ENCODE peak calls at places on chromosome 14, in four cellular contexts. W is mesendoderm, B is neuronal stem cell, P is astrocyte. A is an unnamed sample.
A peak's percentile ranks its signal among the peaks of the same experiment; 100 is the strongest.

GRCh38 chr14:95040723-95041476 is 116.4 kb downstream of the DICER1 start:
- DNase-seq in W (no peak), B (no peak), P (no peak), A (no peak)

GRCh38 chr14:87380054-87380453 is 612.9 kb downstream of the GALC start:
- DNase-seq in B (no peak), P (no peak), W (no peak), A (no peak)

GRCh38 chr14:77105118-77105517 is 7.1 kb downstream of the CIPC start:
- DNase-seq in P (no peak), W (peak; percentile 57), B (no peak), A (no peak)

GRCh38 chr14:59306775-59307174 is 118.3 kb downstream of the DAAM1 start:
- DNase-seq in W (peak; percentile 32), B (no peak), P (peak; percentile 80), A (no peak)

GRCh38 chr14:79573486-79573885 is 637.8 kb downstream of the DIO2 start:
- DNase-seq in P (peak; percentile 93), B (no peak), W (no peak), A (no peak)

GRCh38 chr14:106872619-106873446 is 1346.5 kb downstream of the TMEM121 start:
- DNase-seq in P (no peak), B (no peak), W (no peak), A (peak; percentile 49)

GRCh38 chr14:83842536-83842935 is 1687.4 kb upstream of the FLRT2 start:
- DNase-seq in B (no peak), W (no peak), P (no peak), A (no peak)

GRCh38 chr14:45838597-45838996 is 585.6 kb upstream of the MIS18BP1 start:
- DNase-seq in P (no peak), W (peak; percentile 22), B (no peak), A (no peak)

GRCh38 chr14:81450100-81450531 is 50.0 kb upstream of the STON2 start:
- DNase-seq in P (peak; percentile 32), B (no peak), W (peak; percentile 90), A (peak; percentile 86)

GRCh38 chr14:92633274-92633616 is 115.2 kb downstream of the LGMN start:
- DNase-seq in P (no peak), W (no peak), B (no peak), A (no peak)

GRCh38 chr14:37810094-37810801 is 214.8 kb downstream of the TTC6 start:
- DNase-seq in W (peak; percentile 64), P (no peak), B (no peak), A (no peak)

GRCh38 chr14:28949503-28949902 is 182.9 kb downstream of the FOXG1 start:
- DNase-seq in P (no peak), W (no peak), B (no peak), A (no peak)

GRCh38 chr14:75653563-75653962 is 7.1 kb downstream of the ERG28 start:
- DNase-seq in W (no peak), B (no peak), P (no peak), A (no peak)
- H3K27ac ChIP-seq in W (no peak overlapping the region), B (no peak overlapping the region), P (no peak overlapping the region), A (no peak overlapping the region)

DNA sequence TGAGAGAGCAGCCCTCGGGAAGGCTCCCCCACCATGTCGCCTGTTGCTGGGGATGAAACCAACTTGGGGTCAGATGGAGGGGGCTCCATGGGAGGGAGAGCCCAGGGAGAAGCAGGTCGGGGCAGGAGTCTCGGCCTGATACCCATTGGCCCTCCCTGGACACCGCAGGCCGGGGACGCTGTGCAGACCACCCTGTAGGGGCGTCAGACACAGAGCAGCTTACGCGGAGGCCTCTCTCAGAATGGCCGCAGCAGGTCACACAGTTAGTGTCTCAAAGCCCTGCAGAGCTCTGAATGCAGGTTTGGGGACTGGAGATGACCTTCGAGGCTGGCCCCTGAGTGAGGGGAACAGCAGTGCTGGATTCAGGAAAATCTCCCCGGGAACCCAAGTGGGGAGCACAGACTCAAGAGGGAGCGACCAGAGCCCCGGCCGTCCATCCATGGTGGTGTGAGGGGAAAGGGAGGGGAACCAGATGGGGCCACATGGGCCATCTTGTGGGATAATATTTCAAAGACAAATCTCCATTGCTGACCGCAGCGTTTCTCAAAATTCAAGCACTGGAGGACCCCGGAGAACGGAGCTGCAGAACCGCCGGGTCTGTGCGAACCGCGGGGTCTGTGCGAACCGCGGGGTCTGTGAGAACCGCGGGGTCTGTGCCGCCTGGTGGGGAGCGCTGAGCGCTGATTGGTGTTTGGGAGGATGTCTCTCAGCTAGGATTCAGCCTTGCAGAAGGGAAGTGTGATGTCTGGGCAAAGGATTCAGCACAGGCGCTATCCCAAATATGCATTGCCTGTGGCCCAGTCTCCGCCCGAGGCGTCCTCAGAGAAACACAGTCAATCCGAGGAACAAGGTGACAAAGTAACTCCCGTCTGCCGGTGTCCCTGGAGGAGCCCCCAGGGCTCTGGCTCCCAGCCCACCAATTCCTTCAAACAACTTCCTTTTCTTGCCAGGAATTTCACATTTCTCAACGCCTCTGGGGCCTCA is 324.4 kb upstream of the RTL1 start:
- DNase-seq in P (no peak), B (no peak), W (peak; percentile 40), A (no peak)
- H3K27me3 ChIP-seq in P (peaks cover 8% of the 10 kb centered on the region), B (no peaks in the 10 kb centered on the region), W (no peaks in the 10 kb centered on the region), A (no peaks in the 10 kb centered on the region)

DNA sequence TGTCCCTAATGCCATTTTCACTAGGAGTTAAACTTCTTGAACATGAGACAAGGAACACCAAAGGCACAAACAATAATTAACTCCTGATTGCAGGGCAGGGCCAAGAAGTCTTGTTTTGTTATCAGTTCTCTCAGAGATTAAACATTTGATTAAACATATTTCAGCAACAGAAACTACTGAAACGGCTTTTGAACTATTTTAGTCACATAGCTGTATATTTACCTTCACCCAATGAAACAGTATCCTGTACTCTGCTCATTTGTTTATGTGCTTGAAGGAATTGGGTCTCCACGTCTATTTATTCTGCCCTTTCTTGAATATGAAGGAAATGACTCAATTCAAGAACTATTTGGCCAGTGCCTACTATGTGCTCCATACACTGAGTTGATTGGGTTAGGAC is 51.3 kb upstream of the PTCSC3 start:
- DNase-seq in W (no peak), P (peak; percentile 27), B (no peak), A (no peak)
- H3K27ac ChIP-seq in W (no peak overlapping the region), P (no peak overlapping the region), B (no peak overlapping the region), A (no peak overlapping the region)

GRCh38 chr14:61532818-61533217 is 162.5 kb upstream of the HIF1A start:
- DNase-seq in P (no peak), W (no peak), B (no peak), A (no peak)
- H3K27me3 ChIP-seq in P (no peaks in the 10 kb centered on the region), W (no peaks in the 10 kb centered on the region), B (peaks cover under 1% of the 10 kb centered on the region), A (no peaks in the 10 kb centered on the region)

GRCh38 chr14:24179961-24180726 is 8.3 kb downstream of the REC8 start:
- DNase-seq in B (no peak), P (peak; percentile 88), W (no peak), A (no peak)
- H3K27ac ChIP-seq in B (no peak overlapping the region), P (peak overlapping the region; percentile 18), W (no peak overlapping the region), A (peak overlapping the region; percentile 78)

DNA sequence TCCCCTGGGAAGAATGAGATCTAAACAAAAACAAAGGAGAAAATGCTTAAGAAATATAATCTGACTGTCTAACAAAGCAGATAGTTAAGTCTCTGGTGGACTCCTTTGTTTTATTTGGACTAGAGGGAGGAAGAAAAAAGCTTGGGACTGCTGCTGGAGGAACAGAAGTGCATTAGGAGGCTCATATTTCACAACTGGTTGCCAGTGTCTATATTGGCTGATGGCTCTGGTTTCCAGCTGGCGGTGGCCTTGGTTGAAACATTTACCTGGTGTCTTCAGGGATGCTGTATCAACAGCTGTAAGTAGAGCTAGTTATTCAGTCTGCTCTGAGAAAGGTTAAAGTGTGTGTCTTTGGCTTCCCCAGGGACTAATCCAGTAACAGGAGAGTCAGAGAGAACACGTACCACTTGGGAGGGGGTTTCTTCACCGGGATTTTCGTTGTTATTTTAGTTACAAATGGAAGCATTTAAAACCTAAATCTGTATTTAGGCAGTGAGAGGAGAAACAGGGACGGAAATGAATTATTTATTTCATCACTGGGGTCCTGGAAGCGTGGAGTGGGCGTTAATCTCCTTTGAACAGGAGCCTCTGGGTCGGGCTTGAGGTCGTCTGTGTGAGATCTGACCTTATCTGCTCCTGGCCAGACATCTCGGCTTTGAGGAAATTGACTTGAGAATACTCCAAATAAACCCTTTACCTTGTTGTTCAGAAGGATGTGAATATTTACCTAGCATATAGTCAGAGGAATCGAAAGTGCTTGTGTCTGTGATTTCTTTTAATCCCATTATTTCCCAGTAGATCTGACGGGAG is 149.9 kb downstream of the NRXN3 start:
- DNase-seq in B (no peak), W (peak; percentile 68), P (no peak), A (no peak)
- H3K27me3 ChIP-seq in B (no peaks in the 10 kb centered on the region), W (no peaks in the 10 kb centered on the region), P (no peaks in the 10 kb centered on the region), A (no peaks in the 10 kb centered on the region)

GRCh38 chr14:74975059-74975810 is 19.8 kb upstream of the PGF start:
- DNase-seq in B (no peak), W (no peak), P (no peak), A (peak; percentile 90)
- H3K27ac ChIP-seq in B (no peak overlapping the region), W (no peak overlapping the region), P (no peak overlapping the region), A (no peak overlapping the region)

GRCh38 chr14:22305563-22306127 is 283.4 kb downstream of the DAD1 start:
- DNase-seq in W (no peak), B (no peak), P (no peak), A (no peak)
- H3K27me3 ChIP-seq in W (no peaks in the 10 kb centered on the region), B (no peaks in the 10 kb centered on the region), P (peaks cover 11% of the 10 kb centered on the region), A (no peaks in the 10 kb centered on the region)

DNA sequence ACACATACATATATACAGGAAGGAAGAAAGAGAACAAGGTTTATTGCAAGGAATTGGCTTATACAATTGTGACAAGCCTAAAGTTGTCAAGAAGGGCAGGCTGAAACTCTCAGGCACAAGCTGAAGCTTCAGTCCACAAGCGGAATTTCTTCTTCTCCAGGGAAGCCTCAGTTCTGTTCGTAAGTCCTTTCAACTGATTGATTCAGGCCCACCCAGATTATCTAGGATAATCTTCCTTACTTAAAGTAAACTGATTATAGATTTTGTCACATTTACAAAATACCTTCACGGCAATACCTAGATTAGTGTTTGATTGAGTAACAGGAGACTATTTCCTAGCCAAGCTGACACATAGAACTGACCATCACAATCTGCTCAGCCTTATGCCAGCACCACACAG is 81.5 kb upstream of the TMEM260 start:
- DNase-seq in B (no peak), P (no peak), W (no peak), A (no peak)
- H3K27ac ChIP-seq in B (no peak overlapping the region), P (no peak overlapping the region), W (no peak overlapping the region), A (no peak overlapping the region)

DNA sequence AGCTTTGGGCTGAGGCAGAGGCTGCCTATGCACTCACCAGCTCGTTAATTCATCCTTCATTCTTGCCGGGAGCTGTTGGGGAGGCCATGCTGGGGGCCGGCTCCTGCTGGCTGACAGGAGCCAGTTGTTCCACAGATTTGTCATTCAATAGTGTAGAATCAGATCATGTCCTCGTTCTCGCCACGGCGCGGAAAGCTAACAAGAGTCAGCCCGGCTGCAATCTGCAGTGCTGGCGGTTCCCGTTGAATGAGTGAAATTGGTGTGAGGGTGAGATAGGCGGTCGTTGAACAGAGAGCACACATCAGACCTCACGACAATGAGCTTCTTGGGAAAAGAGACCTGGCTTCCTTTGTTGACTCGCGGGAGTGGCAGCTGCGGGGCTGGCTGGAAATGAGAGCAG is 57.5 kb downstream of the KIF26A start:
- DNase-seq in B (no peak), P (no peak), W (no peak), A (no peak)
- H3K27me3 ChIP-seq in B (peaks cover 43% of the 10 kb centered on the region), P (no peaks in the 10 kb centered on the region), W (no peaks in the 10 kb centered on the region), A (no peaks in the 10 kb centered on the region)

A was measured in heart left ventricle.